ENCODE peak calls at places on chromosomes 12 and 14, in ten cellular contexts. Z, K, Y, O, L, X, P, F, J and E are unnamed samples.

GRCh38 chr14:60276347-60276746 is 27.3 kb downstream of the PPM1A start:
- DNase-seq in L (no peak), X (no peak), J (no peak), O (no peak), K (no peak), P (no peak), Z (no peak), Y (no peak), F (no peak), E (no peak)

GRCh38 chr12:111201036-111201435 is 167.9 kb downstream of the PHETA1 start:
- DNase-seq in L (no peak), P (no peak), K (no peak), J (no peak), F (no peak), Y (no peak), X (no peak), O (no peak), Z (no peak), E (no peak)

GRCh38 chr12:101229841-101230241 is 19.8 kb upstream of the SLC5A8 start:
- DNase-seq in F (no peak), Y (no peak), L (no peak), P (no peak), J (no peak), O (no peak), X (no peak), Z (no peak), K (no peak), E (no peak)

GRCh38 chr12:104319918-104320626 is 16.5 kb downstream of the EID3 start:
- DNase-seq in X (no peak), K (no peak), Y (no peak), L (no peak), J (no peak), Z (no peak), P (no peak), F (no peak), O (no peak), E (no peak)

GRCh38 chr14:77316872-77317271 is 3.8 kb downstream of the POMT2 start:
- DNase-seq in K (no peak), Y (no peak), X (no peak), L (peak), J (no peak), Z (peak), O (no peak), P (no peak), F (peak), E (no peak)

GRCh38 chr14:32450919-32451675 is 122.0 kb downstream of the AKAP6 start:
- DNase-seq in X (no peak), L (no peak), F (no peak), O (no peak), J (no peak), Y (no peak), P (no peak), Z (no peak), K (no peak), E (no peak)

GRCh38 chr14:90132821-90133570 is 71.2 kb downstream of the KCNK13 start:
- DNase-seq in Z (no peak), F (no peak), Y (peak), J (no peak), O (no peak), K (no peak), L (no peak), X (no peak), P (peak), E (no peak)

GRCh38 chr12:30457621-30458289 is 237.9 kb downstream of the IPO8 start:
- DNase-seq in K (no peak), X (no peak), L (no peak), J (no peak), P (peak), Y (peak), Z (no peak), O (no peak), F (no peak), E (no peak)

GRCh38 chr14:57375156-57375555 is 15.2 kb upstream of the NAA30 start:
- DNase-seq in Y (no peak), J (no peak), X (no peak), O (no peak), K (no peak), P (no peak), L (no peak), Z (no peak), F (no peak), E (no peak)

GRCh38 chr12:113184098-113184899 is 979 bp downstream of the DDX54 start:
- DNase-seq in X (peak), J (no peak), F (no peak), L (no peak), P (no peak), Z (no peak), O (no peak), Y (no peak), K (no peak), E (no peak)

GRCh38 chr14:75675265-75675960 is 14.4 kb downstream of the TTLL5 start:
- DNase-seq in O (no peak), J (no peak), P (no peak), K (no peak), F (no peak), X (no peak), L (no peak), Z (no peak), Y (peak), E (no peak)

GRCh38 chr14:32134448-32135070 is 57.5 kb downstream of the ARHGAP5 start:
- DNase-seq in Y (no peak), F (no peak), Z (no peak), K (no peak), P (peak), O (peak), L (peak), J (no peak), X (no peak), E (no peak)

GRCh38 chr14:40985584-40985983 is 621.1 kb upstream of the LRFN5 start:
- DNase-seq in Z (no peak), L (no peak), J (no peak), O (no peak), X (no peak), F (no peak), P (no peak), Y (no peak), K (no peak), E (no peak)

GRCh38 chr12:15151141-15152091 is 69.8 kb downstream of the RERG start:
- DNase-seq in O (no peak), X (no peak), F (peak), Y (peak), P (no peak), K (no peak), Z (no peak), J (peak), L (peak), E (no peak)

GRCh38 chr12:93191956-93192355 is 185.8 kb upstream of the NUDT4 start:
- DNase-seq in O (no peak), X (no peak), P (no peak), K (no peak), F (no peak), L (no peak), J (no peak), Z (no peak), Y (no peak), E (no peak)

GRCh38 chr12:116818341-116818856 is 62.8 kb downstream of the HRK start:
- DNase-seq in J (peak), L (peak), Y (peak), P (peak), Z (peak), X (peak), O (no peak), F (peak), K (peak), E (peak)

GRCh38 chr14:74733241-74733640 is 20.3 kb downstream of the FCF1 start:
- DNase-seq in O (no peak), L (no peak), F (no peak), J (no peak), P (no peak), Y (no peak), K (no peak), Z (no peak), X (no peak), E (no peak)

GRCh38 chr12:122864894-122865253 is 29.6 kb downstream of the HIP1R start:
- DNase-seq in X (no peak), L (no peak), F (no peak), K (no peak), Y (no peak), O (no peak), J (no peak), Z (no peak), P (no peak), E (no peak)

GRCh38 chr12:3520168-3520567 is 29.2 kb downstream of the PRMT8 start:
- DNase-seq in Y (no peak), F (peak), X (no peak), K (peak), J (no peak), Z (peak), L (peak), P (no peak), O (no peak), E (no peak)

GRCh38 chr14:77007975-77008421 is 20.5 kb downstream of the IRF2BPL start:
- DNase-seq in L (peak), Y (peak), O (no peak), X (no peak), F (peak), P (no peak), K (peak), Z (peak), J (no peak), E (no peak)

GRCh38 chr12:28578361-28578760 is 388.1 kb downstream of the CCDC91 start:
- DNase-seq in X (no peak), L (no peak), J (no peak), K (no peak), O (no peak), P (no peak), Y (no peak), F (no peak), Z (no peak), E (no peak)

GRCh38 chr12:132506730-132507538 is 17.0 kb downstream of the FBRSL1 start:
- DNase-seq in K (peak), L (peak), P (peak), X (peak), J (peak), Z (peak), Y (peak), F (peak), O (no peak), E (peak)

GRCh38 chr12:75011120-75011519 is 198.5 kb downstream of the KCNC2 start:
- DNase-seq in Z (no peak), P (no peak), F (no peak), Y (peak), X (no peak), J (no peak), L (no peak), O (no peak), K (no peak), E (no peak)

GRCh38 chr12:48814313-48815280 is 3.7 kb upstream of the CACNB3 start:
- DNase-seq in O (peak), J (peak), F (peak), L (peak), X (peak), K (peak), Y (peak), Z (peak), P (peak), E (peak)

GRCh38 chr14:100105357-100106169 is 40.3 kb downstream of the EVL start:
- DNase-seq in P (no peak), X (no peak), F (no peak), O (no peak), Y (no peak), Z (no peak), K (no peak), J (no peak), L (no peak), E (no peak)

GRCh38 chr12:106288510-106289195 is 13.9 kb upstream of the TCP11L2 start:
- DNase-seq in Y (peak), L (no peak), Z (no peak), X (no peak), K (no peak), P (peak), J (no peak), F (no peak), O (peak), E (peak)

GRCh38 chr14:74501135-74501614 is 7.6 kb downstream of the ISCA2 start:
- DNase-seq in Y (peak), Z (peak), P (peak), K (peak), O (peak), J (peak), F (peak), L (peak), X (no peak), E (peak)

GRCh38 chr14:31965735-31966598 is 111.1 kb upstream of the ARHGAP5 start:
- DNase-seq in Y (no peak), Z (no peak), K (no peak), X (no peak), F (no peak), J (peak), L (no peak), O (no peak), P (peak), E (no peak)

GRCh38 chr12:130161261-130162231 is 718 bp upstream of the FZD10 start:
- DNase-seq in K (no peak), J (peak), L (peak), Y (no peak), F (peak), Z (peak), X (no peak), P (no peak), O (no peak), E (peak)

GRCh38 chr12:122517877-122518276 is 8.9 kb downstream of the RSRC2 start:
- DNase-seq in P (peak), J (no peak), K (no peak), F (no peak), Z (no peak), X (no peak), O (no peak), Y (peak), L (no peak), E (no peak)

GRCh38 chr14:94474581-94475031 is 1.4 kb downstream of the SERPINA9 start:
- DNase-seq in J (no peak), F (no peak), K (no peak), X (no peak), O (no peak), Z (no peak), Y (no peak), L (no peak), P (peak), E (no peak)

GRCh38 chr14:91866511-91867295 is 633 bp downstream of the TC2N start:
- DNase-seq in O (no peak), L (no peak), K (no peak), F (no peak), P (no peak), Z (no peak), J (no peak), Y (no peak), X (no peak), E (no peak)

GRCh38 chr14:91862417-91862816 is 4.9 kb downstream of the TC2N start:
- DNase-seq in Y (no peak), Z (no peak), K (no peak), L (no peak), P (no peak), O (no peak), X (no peak), F (no peak), J (no peak), E (no peak)

GRCh38 chr14:91867316-91867988 is at the start of gene TC2N:
- DNase-seq in L (no peak), Y (peak), Z (no peak), K (no peak), J (no peak), X (no peak), O (no peak), F (no peak), P (no peak), E (no peak)

GRCh38 chr14:91869556-91869955 is 2.2 kb upstream of the TC2N start:
- DNase-seq in P (peak), L (no peak), X (no peak), F (peak), K (no peak), Y (no peak), J (no peak), O (no peak), Z (no peak), E (no peak)

GRCh38 chr14:91866061-91866460 is 1.3 kb downstream of the TC2N start:
- DNase-seq in Y (no peak), J (no peak), L (no peak), F (no peak), Z (no peak), K (no peak), P (no peak), O (no peak), X (no peak), E (no peak)
- TF ChIP-seq POLR2A in Y (no peak), J (no peak), L (no peak), F (no peak), Z (no peak), K (no peak), P (no peak), O (no peak), X (no peak), E (no peak)

DNA sequence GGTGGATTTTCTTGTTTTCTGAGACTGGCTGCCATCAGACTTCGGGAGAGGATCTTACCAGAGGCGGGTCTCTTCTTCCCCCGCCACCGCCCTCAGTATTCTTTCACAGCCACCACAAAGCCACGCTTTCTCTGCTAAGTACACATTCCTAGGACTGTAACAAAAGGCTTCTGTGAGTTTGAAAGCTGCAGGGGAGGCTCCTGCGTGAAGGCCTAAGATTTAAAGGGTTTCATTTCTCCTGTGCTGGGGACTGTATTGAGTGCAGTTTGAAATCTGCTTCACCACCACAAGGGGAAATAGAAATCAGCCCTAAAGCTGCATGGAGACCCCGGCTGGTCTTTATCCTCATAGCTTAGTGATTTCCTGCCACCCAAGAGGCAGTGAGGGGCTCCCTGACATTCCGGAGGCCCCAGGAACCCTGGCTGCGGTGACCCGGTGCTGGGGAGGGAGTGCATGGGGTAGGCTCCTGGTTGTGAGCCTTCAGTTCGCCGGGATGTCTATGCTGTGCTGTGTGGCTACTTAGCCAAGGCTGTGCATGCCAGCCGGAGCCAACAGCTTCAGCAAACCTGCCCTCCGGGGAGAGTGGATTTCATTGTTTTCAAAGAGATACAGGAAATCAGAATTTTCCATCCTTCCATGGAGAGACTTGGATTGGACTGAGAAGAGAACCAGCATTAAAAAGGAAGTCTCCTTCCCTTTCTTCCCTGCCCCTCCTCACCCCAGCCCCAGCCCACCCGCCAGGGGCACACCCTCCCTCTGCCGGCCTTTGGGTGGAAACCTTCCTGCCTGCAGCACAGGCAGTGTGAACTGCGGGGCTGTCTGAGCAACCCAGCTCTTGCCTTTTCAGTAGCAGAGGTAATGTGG is 163.3 kb downstream of the ETV6 start:
- DNase-seq in K (no peak), X (peak), J (no peak), O (no peak), L (peak), F (no peak), P (peak), Y (peak), Z (peak), E (peak)
- TF ChIP-seq CTCF in K (no peak), X (peak), J (no peak), O (no peak), L (peak), F (no peak), P (no peak), Y (peak), Z (peak), E (no peak)

GRCh38 chr14:91508105-91508504 is 2.0 kb downstream of the PPP4R3A start:
- DNase-seq in P (no peak), L (no peak), F (no peak), X (no peak), Y (no peak), J (no peak), O (no peak), K (no peak), Z (no peak), E (no peak)
- H3K4me3 ChIP-seq in P (peak), L (peak), F (peak), X (peak), Y (peak), J (peak), O (peak), K (peak), Z (peak), E (no peak)

GRCh38 chr12:25958254-25959068 is at the start of gene RASSF8:
- DNase-seq in X (peak), F (peak), J (peak), L (peak), P (peak), Y (peak), O (peak), Z (peak), K (peak), E (peak)
- TF ChIP-seq POLR2A in X (no peak), F (no peak), J (no peak), L (peak), P (peak), Y (peak), O (peak), Z (no peak), K (no peak), E (no peak)

GRCh38 chr14:69711065-69711464 is 55.9 kb upstream of the SRSF5 start:
- DNase-seq in Z (peak), X (no peak), K (no peak), J (no peak), Y (no peak), F (peak), L (no peak), O (no peak), P (peak), E (peak)

GRCh38 chr14:69708049-69708448 is 58.9 kb upstream of the SRSF5 start:
- DNase-seq in Y (no peak), L (no peak), O (no peak), J (no peak), K (no peak), X (no peak), P (no peak), F (no peak), Z (no peak), E (no peak)

GRCh38 chr14:69711471-69712216 is 55.3 kb upstream of the SRSF5 start:
- DNase-seq in X (peak), P (no peak), J (no peak), L (no peak), O (no peak), F (peak), Z (peak), Y (no peak), K (no peak), E (no peak)

GRCh38 chr14:69710378-69710777 is 56.6 kb upstream of the SRSF5 start:
- DNase-seq in K (no peak), P (no peak), O (no peak), L (no peak), J (no peak), X (no peak), Y (no peak), Z (no peak), F (no peak), E (no peak)

GRCh38 chr14:69708586-69709169 is 58.3 kb upstream of the SRSF5 start:
- DNase-seq in L (no peak), Z (peak), O (no peak), X (no peak), Y (peak), P (no peak), J (no peak), K (no peak), F (no peak), E (peak)
- TF ChIP-seq CTCF in L (no peak), Z (peak), O (peak), X (no peak), Y (peak), P (peak), J (peak), K (no peak), F (peak), E (no peak)

GRCh38 chr14:104223810-104224515 is 85.6 kb downstream of the KIF26A start:
- DNase-seq in J (no peak), Z (peak), K (no peak), Y (no peak), O (no peak), X (peak), F (no peak), L (no peak), P (no peak), E (no peak)
- H3K4me3 ChIP-seq in J (peak), Z (peak), K (peak), Y (no peak), O (no peak), X (peak), F (no peak), L (no peak), P (no peak), E (no peak)

GRCh38 chr12:56078931-56079728 is 835 bp upstream of the ERBB3 start:
- DNase-seq in X (peak), L (peak), Y (peak), K (peak), P (peak), F (peak), Z (peak), O (peak), J (peak), E (peak)
- TF ChIP-seq POLR2A in X (no peak), L (peak), Y (no peak), K (peak), P (no peak), F (peak), Z (peak), O (peak), J (no peak), E (no peak)

GRCh38 chr12:119156401-119156800 is 22.3 kb upstream of the HSPB8 start:
- DNase-seq in O (no peak), F (no peak), Z (no peak), L (no peak), J (peak), K (no peak), Y (no peak), P (no peak), X (peak), E (no peak)
- TF ChIP-seq CTCF in O (no peak), F (no peak), Z (no peak), L (no peak), J (no peak), K (no peak), Y (no peak), P (no peak), X (no peak), E (no peak)